ENCODE peak calls at places on chromosomes 1 and 21, in five cellular contexts. One of them, this sample, is unnamed.

GRCh38 chr1:30600706-30601105 is 122.7 kb downstream of the MATN1 start:
- DNase-seq in pancreas: no peak
- DNase-seq in aorta: no peak
- DNase-seq in heart right ventricle: no peak
- DNase-seq in cardiac muscle cell: no peak
- DNase-seq in this sample: peak; percentile 13

GRCh38 chr1:96580920-96581319 is 140.7 kb upstream of the PTBP2 start:
- DNase-seq in aorta: no peak
- DNase-seq in heart right ventricle: no peak
- DNase-seq in pancreas: no peak
- DNase-seq in cardiac muscle cell: peak; percentile 27
- DNase-seq in this sample: no peak

GRCh38 chr1:204445860-204446412 is 34.3 kb upstream of the PPP1R15B start:
- DNase-seq in pancreas: no peak
- DNase-seq in cardiac muscle cell: peak; percentile 10
- DNase-seq in heart right ventricle: peak; percentile 43
- DNase-seq in aorta: no peak
- DNase-seq in this sample: no peak

GRCh38 chr1:7378346-7379130 is 392.6 kb upstream of the VAMP3 start:
- DNase-seq in cardiac muscle cell: no peak
- DNase-seq in heart right ventricle: no peak
- DNase-seq in aorta: peak; percentile 21
- DNase-seq in pancreas: no peak
- DNase-seq in this sample: no peak

GRCh38 chr1:202807367-202807925 is 775 bp downstream of the KDM5B start:
- DNase-seq in cardiac muscle cell: peak; percentile 33
- DNase-seq in pancreas: peak; percentile 33
- DNase-seq in heart right ventricle: peak; percentile 18
- DNase-seq in aorta: peak; percentile 55
- DNase-seq in this sample: no peak

GRCh38 chr21:34126691-34127090 is 53.3 kb downstream of the MRPS6 start:
- DNase-seq in pancreas: no peak
- DNase-seq in cardiac muscle cell: no peak
- DNase-seq in aorta: no peak
- DNase-seq in heart right ventricle: no peak
- DNase-seq in this sample: no peak

GRCh38 chr1:14852301-14852700 is 253.8 kb downstream of the KAZN start:
- DNase-seq in cardiac muscle cell: no peak
- DNase-seq in aorta: no peak
- DNase-seq in pancreas: peak; percentile 96
- DNase-seq in heart right ventricle: no peak
- DNase-seq in this sample: no peak

GRCh38 chr1:22347854-22348760 is 103.5 kb upstream of the ZBTB40 start:
- DNase-seq in cardiac muscle cell: no peak
- DNase-seq in pancreas: peak; percentile 40
- DNase-seq in heart right ventricle: no peak
- DNase-seq in aorta: no peak
- DNase-seq in this sample: no peak

GRCh38 chr1:147760481-147761260 is at the start of gene GJA5:
- DNase-seq in cardiac muscle cell: no peak
- DNase-seq in heart right ventricle: no peak
- DNase-seq in aorta: no peak
- DNase-seq in pancreas: no peak
- DNase-seq in this sample: no peak

GRCh38 chr1:230191079-230191478 is 124.0 kb downstream of the GALNT2 start:
- DNase-seq in heart right ventricle: no peak
- DNase-seq in aorta: peak; percentile 76
- DNase-seq in cardiac muscle cell: peak; percentile 48
- DNase-seq in pancreas: peak; percentile 54
- DNase-seq in this sample: peak; percentile 73

GRCh38 chr21:45318556-45319341 is 31.1 kb upstream of the POFUT2 start:
- DNase-seq in aorta: peak; percentile 91
- DNase-seq in cardiac muscle cell: no peak
- DNase-seq in pancreas: peak; percentile 27
- DNase-seq in heart right ventricle: peak; percentile 88
- DNase-seq in this sample: no peak

GRCh38 chr1:37393585-37394120 is 80.7 kb upstream of the ZC3H12A start:
- DNase-seq in aorta: no peak
- DNase-seq in cardiac muscle cell: peak; percentile 37
- DNase-seq in heart right ventricle: no peak
- DNase-seq in pancreas: no peak
- DNase-seq in this sample: no peak

GRCh38 chr1:115184951-115185331 is 95.6 kb upstream of the TSPAN2 start:
- DNase-seq in cardiac muscle cell: no peak
- DNase-seq in pancreas: no peak
- DNase-seq in aorta: peak; percentile 58
- DNase-seq in heart right ventricle: no peak
- DNase-seq in this sample: no peak

GRCh38 chr1:248576219-248576980 is 1.8 kb upstream of the OR2T34 start:
- DNase-seq in aorta: no peak
- DNase-seq in heart right ventricle: no peak
- DNase-seq in cardiac muscle cell: no peak
- DNase-seq in pancreas: no peak
- DNase-seq in this sample: no peak

GRCh38 chr21:34846601-34847112 is 177.9 kb downstream of the CLIC6 start:
- DNase-seq in cardiac muscle cell: peak; percentile 21
- DNase-seq in aorta: no peak
- DNase-seq in heart right ventricle: no peak
- DNase-seq in pancreas: no peak
- DNase-seq in this sample: peak; percentile 54

GRCh38 chr21:43361493-43362296 is 65.2 kb downstream of the SIK1 start:
- DNase-seq in heart right ventricle: peak; percentile 62
- DNase-seq in pancreas: no peak
- DNase-seq in aorta: peak; percentile 61
- DNase-seq in cardiac muscle cell: no peak
- DNase-seq in this sample: no peak

GRCh38 chr1:155327981-155328380 is 7.3 kb downstream of the RUSC1 start:
- DNase-seq in aorta: peak; percentile 9
- DNase-seq in cardiac muscle cell: no peak
- DNase-seq in heart right ventricle: no peak
- DNase-seq in pancreas: no peak
- DNase-seq in this sample: no peak
- H3K4me1 ChIP-seq in aorta: no peaks in the 10 kb centered on the region
- H3K4me1 ChIP-seq in cardiac muscle cell: peaks cover 3% of the 10 kb centered on the region
- H3K4me1 ChIP-seq in heart right ventricle: peaks cover 17% of the 10 kb centered on the region
- H3K4me1 ChIP-seq in pancreas: no peaks in the 10 kb centered on the region
- H3K4me1 ChIP-seq in this sample: peaks cover 5% of the 10 kb centered on the region

GRCh38 chr1:31912087-31912780 is 25.9 kb downstream of the PTP4A2 start:
- DNase-seq in aorta: no peak
- DNase-seq in heart right ventricle: no peak
- DNase-seq in cardiac muscle cell: no peak
- DNase-seq in pancreas: no peak
- DNase-seq in this sample: no peak

GRCh38 chr1:31906557-31906956 is 31.6 kb downstream of the PTP4A2 start:
- DNase-seq in heart right ventricle: no peak
- DNase-seq in cardiac muscle cell: no peak
- DNase-seq in aorta: no peak
- DNase-seq in pancreas: no peak
- DNase-seq in this sample: no peak

GRCh38 chr1:31912839-31913239 is 25.3 kb downstream of the PTP4A2 start:
- DNase-seq in cardiac muscle cell: no peak
- DNase-seq in heart right ventricle: no peak
- DNase-seq in pancreas: no peak
- DNase-seq in aorta: no peak
- DNase-seq in this sample: no peak

GRCh38 chr1:31913968-31914367 is 24.2 kb downstream of the PTP4A2 start:
- DNase-seq in cardiac muscle cell: no peak
- DNase-seq in heart right ventricle: no peak
- DNase-seq in aorta: no peak
- DNase-seq in pancreas: no peak
- DNase-seq in this sample: no peak

GRCh38 chr1:31910933-31911332 is 27.2 kb downstream of the PTP4A2 start:
- DNase-seq in aorta: no peak
- DNase-seq in pancreas: no peak
- DNase-seq in heart right ventricle: no peak
- DNase-seq in cardiac muscle cell: no peak
- DNase-seq in this sample: no peak
- H3K4me1 ChIP-seq in aorta: no peaks in the 10 kb centered on the region
- H3K4me1 ChIP-seq in pancreas: peaks cover 21% of the 10 kb centered on the region
- H3K4me1 ChIP-seq in heart right ventricle: peaks cover 21% of the 10 kb centered on the region
- H3K4me1 ChIP-seq in cardiac muscle cell: peaks cover 4% of the 10 kb centered on the region
- H3K4me1 ChIP-seq in this sample: no peaks in the 10 kb centered on the region

GRCh38 chr1:207633226-207633625 is 11.7 kb upstream of the CR1L start:
- DNase-seq in heart right ventricle: no peak
- DNase-seq in pancreas: no peak
- DNase-seq in cardiac muscle cell: no peak
- DNase-seq in aorta: no peak
- DNase-seq in this sample: no peak
- H3K4me1 ChIP-seq in heart right ventricle: no peaks in the 10 kb centered on the region
- H3K4me1 ChIP-seq in pancreas: no peaks in the 10 kb centered on the region
- H3K4me1 ChIP-seq in cardiac muscle cell: no peaks in the 10 kb centered on the region
- H3K4me1 ChIP-seq in aorta: no peaks in the 10 kb centered on the region
- H3K4me1 ChIP-seq in this sample: peaks cover 2% of the 10 kb centered on the region

GRCh38 chr21:41776778-41777177 is 9.9 kb upstream of the RIPK4 start:
- DNase-seq in cardiac muscle cell: no peak
- DNase-seq in aorta: no peak
- DNase-seq in heart right ventricle: no peak
- DNase-seq in pancreas: no peak
- DNase-seq in this sample: no peak

GRCh38 chr21:41772351-41773080 is 5.7 kb upstream of the RIPK4 start:
- DNase-seq in heart right ventricle: no peak
- DNase-seq in cardiac muscle cell: no peak
- DNase-seq in aorta: no peak
- DNase-seq in pancreas: no peak
- DNase-seq in this sample: no peak

GRCh38 chr21:41774467-41775151 is 7.8 kb upstream of the RIPK4 start:
- DNase-seq in cardiac muscle cell: no peak
- DNase-seq in heart right ventricle: no peak
- DNase-seq in aorta: no peak
- DNase-seq in pancreas: no peak
- DNase-seq in this sample: peak; percentile 65

GRCh38 chr21:41777934-41778815 is 11.3 kb upstream of the RIPK4 start:
- DNase-seq in aorta: peak; percentile 92
- DNase-seq in heart right ventricle: peak; percentile 85
- DNase-seq in pancreas: peak; percentile 85
- DNase-seq in cardiac muscle cell: peak; percentile 91
- DNase-seq in this sample: peak; percentile 88

GRCh38 chr21:41775152-41775472 is 8.3 kb upstream of the RIPK4 start:
- DNase-seq in aorta: no peak
- DNase-seq in cardiac muscle cell: no peak
- DNase-seq in heart right ventricle: no peak
- DNase-seq in pancreas: no peak
- DNase-seq in this sample: no peak
- H3K4me1 ChIP-seq in aorta: no peaks in the 10 kb centered on the region
- H3K4me1 ChIP-seq in cardiac muscle cell: no peaks in the 10 kb centered on the region
- H3K4me1 ChIP-seq in heart right ventricle: peaks cover 10% of the 10 kb centered on the region
- H3K4me1 ChIP-seq in pancreas: peaks cover 4% of the 10 kb centered on the region
- H3K4me1 ChIP-seq in this sample: peaks cover 1% of the 10 kb centered on the region

GRCh38 chr1:187445066-187445465 is 616.3 kb downstream of the PLA2G4A start:
- DNase-seq in heart right ventricle: no peak
- DNase-seq in pancreas: no peak
- DNase-seq in aorta: no peak
- DNase-seq in cardiac muscle cell: no peak
- DNase-seq in this sample: no peak
- H3K4me1 ChIP-seq in heart right ventricle: no peaks in the 10 kb centered on the region
- H3K4me1 ChIP-seq in pancreas: no peaks in the 10 kb centered on the region
- H3K4me1 ChIP-seq in aorta: no peaks in the 10 kb centered on the region
- H3K4me1 ChIP-seq in cardiac muscle cell: no peaks in the 10 kb centered on the region
- H3K4me1 ChIP-seq in this sample: no peaks in the 10 kb centered on the region

DNA sequence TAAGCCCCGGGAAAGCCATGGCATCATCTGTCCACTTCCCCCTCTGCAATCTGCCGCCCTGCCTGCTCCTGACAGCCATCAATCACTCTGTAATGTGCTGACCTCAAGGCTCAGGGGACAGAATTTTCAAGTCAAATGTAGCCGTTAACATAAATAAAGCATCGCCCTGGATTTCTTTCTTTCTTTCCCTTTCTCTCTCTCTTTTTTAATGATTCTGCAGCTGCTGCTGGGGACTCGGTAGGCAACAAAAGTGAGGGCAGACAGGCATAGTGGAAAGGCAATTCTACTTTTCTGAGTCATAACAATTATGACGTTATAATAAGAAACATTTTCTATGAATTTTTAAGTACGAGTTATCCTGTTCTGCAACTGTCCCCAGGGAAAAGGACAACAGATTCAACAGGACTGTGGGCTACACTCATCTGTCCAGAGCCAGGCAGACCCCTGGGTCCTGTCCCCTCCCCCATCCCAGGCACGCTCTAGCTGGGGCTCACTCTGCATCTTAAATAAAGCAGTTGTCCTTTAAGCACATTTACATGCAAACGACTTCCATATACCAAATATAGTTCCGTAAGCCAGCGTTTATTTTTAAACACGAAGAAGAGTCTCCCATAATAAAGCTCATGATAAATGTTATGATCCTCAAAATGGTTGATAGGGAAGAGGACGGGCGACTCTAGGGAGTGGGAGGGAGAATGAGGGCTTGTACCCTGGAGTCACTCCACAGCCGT is 78.6 kb downstream of the SSBP3 start:
- DNase-seq in cardiac muscle cell: no peak
- DNase-seq in aorta: no peak
- DNase-seq in pancreas: no peak
- DNase-seq in heart right ventricle: no peak
- DNase-seq in this sample: no peak
- H3K4me1 ChIP-seq in cardiac muscle cell: peaks cover 94% of the 10 kb centered on the region
- H3K4me1 ChIP-seq in aorta: no peaks in the 10 kb centered on the region
- H3K4me1 ChIP-seq in pancreas: peaks cover 27% of the 10 kb centered on the region
- H3K4me1 ChIP-seq in heart right ventricle: peaks cover 99% of the 10 kb centered on the region
- H3K4me1 ChIP-seq in this sample: peaks cover 36% of the 10 kb centered on the region

DNA sequence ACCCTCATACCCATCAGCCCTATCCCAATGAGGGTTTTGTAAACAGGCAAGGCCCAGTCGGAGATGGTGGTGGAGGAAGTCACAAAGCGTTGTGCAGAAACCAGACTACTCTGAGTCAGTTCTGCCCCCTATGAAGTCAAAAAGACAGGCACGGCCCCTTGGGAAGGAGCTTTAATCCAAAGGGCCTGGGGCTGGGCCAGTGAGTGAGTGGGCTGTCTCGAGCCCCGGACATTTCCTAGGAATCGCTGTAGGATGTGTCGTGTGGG is 442 bp upstream of the AHCYL1 start:
- DNase-seq in cardiac muscle cell: no peak
- DNase-seq in aorta: no peak
- DNase-seq in heart right ventricle: no peak
- DNase-seq in pancreas: no peak
- DNase-seq in this sample: no peak
- H3K4me1 ChIP-seq in cardiac muscle cell: peaks cover 26% of the 10 kb centered on the region
- H3K4me1 ChIP-seq in aorta: no peaks in the 10 kb centered on the region
- H3K4me1 ChIP-seq in heart right ventricle: peaks cover 66% of the 10 kb centered on the region
- H3K4me1 ChIP-seq in pancreas: peaks cover 27% of the 10 kb centered on the region
- H3K4me1 ChIP-seq in this sample: peaks cover 30% of the 10 kb centered on the region

GRCh38 chr1:201694615-201695335 is 134.2 kb upstream of the IPO9 start:
- DNase-seq in aorta: peak; percentile 15
- DNase-seq in heart right ventricle: no peak
- DNase-seq in cardiac muscle cell: no peak
- DNase-seq in pancreas: no peak
- DNase-seq in this sample: no peak
- H3K4me1 ChIP-seq in aorta: peaks cover 2% of the 10 kb centered on the region
- H3K4me1 ChIP-seq in heart right ventricle: peaks cover 75% of the 10 kb centered on the region
- H3K4me1 ChIP-seq in cardiac muscle cell: peaks cover 25% of the 10 kb centered on the region
- H3K4me1 ChIP-seq in pancreas: no peaks in the 10 kb centered on the region
- H3K4me1 ChIP-seq in this sample: peaks cover 13% of the 10 kb centered on the region